ENCODE peak calls at places on chromosome 21, in ten cellular contexts. U is activated T-helper 1 cell treated with anti-CD3 and anti-CD28 coated beads, Interleukin-12 subunit alpha, Interleukin-12 subunit beta, Interleukin-2, Interleukin-4 antibody, amounts not matched to agents 30 ng/mL and 10 ng/mL and 1 ng/mL, durations not matched to agents 14 hours and 24 hours and 36 hours; T is HTR-8/SVneo; B is activated CD4-positive, alpha-beta T cell treated with anti-CD3 and anti-CD28 coated beads for 24 hours; S is stimulated activated naive B cell treated with anti-CD40 and anti-IgM and Interleukin-4, amounts not matched to agents 10 μg/mL and 1 μg/mL and 100 μg/mL, for 72 hours; P is NCI-H1436; G is NCI-H1417; F is dorsolateral prefrontal cortex; I is brain pericyte; N is activated CD8-positive, alpha-beta memory T cell treated with anti-CD3 and anti-CD28 coated beads for 48 hours. Z is an unnamed sample.
A peak's percentile ranks its signal among the peaks of the same experiment; 100 is the strongest.

GRCh38 chr21:25911730-25912401 is 177.1 kb downstream of the GABPA start:
- DNase-seq in U (no peak), T (no peak), B (no peak), S (no peak), P (no peak), G (no peak), F (peak; percentile 47), I (no peak), N (no peak), Z (no peak)

GRCh38 chr21:25759573-25759972 is 24.8 kb downstream of the GABPA start:
- DNase-seq in U (no peak), T (no peak), B (no peak), S (no peak), P (no peak), G (no peak), F (no peak), I (no peak), N (no peak), Z (no peak)

GRCh38 chr21:15362458-15362857 is 297.7 kb upstream of the NRIP1 start:
- DNase-seq in U (no peak), T (no peak), B (no peak), S (no peak), P (no peak), G (no peak), F (no peak), I (no peak), N (no peak), Z (no peak)

GRCh38 chr21:34367320-34367935 is 3.6 kb downstream of the KCNE2 start:
- DNase-seq in U (peak; percentile 9), T (peak; percentile 66), B (no peak), S (no peak), P (peak; percentile 61), G (peak; percentile 56), F (no peak), I (peak; percentile 42), N (no peak), Z (no peak)

GRCh38 chr21:42366292-42367010 is at the start of gene TFF1:
- DNase-seq in U (no peak), T (no peak), B (no peak), S (no peak), P (no peak), G (no peak), F (no peak), I (no peak), N (no peak), Z (peak; percentile 52)

GRCh38 chr21:17725339-17725738 is 93.8 kb downstream of the C21orf91 start:
- DNase-seq in U (no peak), T (no peak), B (no peak), S (no peak), P (peak; percentile 74), G (peak; percentile 78), F (no peak), I (no peak), N (no peak), Z (no peak)

GRCh38 chr21:38438476-38438893 is 59.8 kb downstream of the ERG start:
- DNase-seq in U (no peak), T (peak; percentile 85), B (no peak), S (no peak), P (no peak), G (no peak), F (no peak), I (no peak), N (no peak), Z (peak; percentile 52)

GRCh38 chr21:15379776-15380175 is 315.0 kb upstream of the NRIP1 start:
- DNase-seq in U (no peak), T (no peak), B (no peak), S (no peak), P (no peak), G (no peak), F (no peak), I (no peak), N (no peak), Z (no peak)

GRCh38 chr21:39082656-39083376 is 100.4 kb downstream of the PSMG1 start:
- DNase-seq in U (no peak), T (no peak), B (no peak), S (no peak), P (no peak), G (peak; percentile 52), F (no peak), I (no peak), N (no peak), Z (no peak)

GRCh38 chr21:41843584-41843983 is 35.6 kb downstream of the PRDM15 start:
- DNase-seq in U (no peak), T (no peak), B (no peak), S (no peak), P (no peak), G (no peak), F (no peak), I (no peak), N (no peak), Z (no peak)

GRCh38 chr21:42760361-42760970 is 107.0 kb downstream of the PDE9A start:
- DNase-seq in U (no peak), T (no peak), B (no peak), S (no peak), P (no peak), G (no peak), F (no peak), I (no peak), N (no peak), Z (no peak)

Z was measured in upper lobe of left lung.